ENCODE peak calls at places on chromosomes 4 and X, in eight cellular contexts. One of them, this sample, is unnamed.

GRCh38 chr4:153112071-153112460 is 92.2 kb upstream of the TRIM2 start:
- DNase-seq in body of pancreas: no peak
- DNase-seq in endothelial cell of umbilical vein: no peak
- DNase-seq in adipocyte: no peak
- DNase-seq in psoas muscle: no peak
- DNase-seq in ACHN: no peak
- DNase-seq in mesenchymal stem cell: no peak
- DNase-seq in Daoy: no peak
- DNase-seq in this sample: peak; percentile 23

GRCh38 chr4:114136067-114136466 is 156.6 kb upstream of the ARSJ start:
- DNase-seq in mesenchymal stem cell: no peak
- DNase-seq in psoas muscle: no peak
- DNase-seq in body of pancreas: no peak
- DNase-seq in ACHN: no peak
- DNase-seq in adipocyte: no peak
- DNase-seq in endothelial cell of umbilical vein: peak; percentile 46
- DNase-seq in Daoy: no peak
- DNase-seq in this sample: no peak

GRCh38 chr4:41143721-41144379 is 70.5 kb downstream of the APBB2 start:
- DNase-seq in adipocyte: peak; percentile 80
- DNase-seq in ACHN: peak; percentile 47
- DNase-seq in body of pancreas: no peak
- DNase-seq in mesenchymal stem cell: peak; percentile 51
- DNase-seq in Daoy: peak; percentile 45
- DNase-seq in psoas muscle: no peak
- DNase-seq in endothelial cell of umbilical vein: peak; percentile 47
- DNase-seq in this sample: no peak

GRCh38 chrX:276588-277171 is 4.5 kb upstream of the PLCXD1 start:
- DNase-seq in adipocyte: peak; percentile 75
- DNase-seq in psoas muscle: no peak
- DNase-seq in Daoy: peak; percentile 13
- DNase-seq in ACHN: peak; percentile 6
- DNase-seq in body of pancreas: peak; percentile 67
- DNase-seq in endothelial cell of umbilical vein: no peak
- DNase-seq in mesenchymal stem cell: peak; percentile 80
- DNase-seq in this sample: no peak

GRCh38 chrX:71911731-71912050 is 1.0 kb downstream of the NHSL2 start:
- DNase-seq in psoas muscle: no peak
- DNase-seq in mesenchymal stem cell: peak; percentile 30
- DNase-seq in adipocyte: peak; percentile 32
- DNase-seq in ACHN: no peak
- DNase-seq in Daoy: peak; percentile 33
- DNase-seq in endothelial cell of umbilical vein: no peak
- DNase-seq in body of pancreas: peak; percentile 17
- DNase-seq in this sample: no peak

GRCh38 chrX:150984164-150984824 is 1.2 kb downstream of the HMGB3 start:
- DNase-seq in body of pancreas: no peak
- DNase-seq in adipocyte: peak; percentile 39
- DNase-seq in mesenchymal stem cell: no peak
- DNase-seq in psoas muscle: no peak
- DNase-seq in ACHN: no peak
- DNase-seq in endothelial cell of umbilical vein: no peak
- DNase-seq in Daoy: peak; percentile 2
- DNase-seq in this sample: no peak

GRCh38 chr4:105389167-105389566 is 84.7 kb downstream of the PPA2 start:
- DNase-seq in psoas muscle: no peak
- DNase-seq in ACHN: no peak
- DNase-seq in endothelial cell of umbilical vein: no peak
- DNase-seq in mesenchymal stem cell: no peak
- DNase-seq in Daoy: no peak
- DNase-seq in body of pancreas: no peak
- DNase-seq in adipocyte: peak; percentile 31
- DNase-seq in this sample: no peak

GRCh38 chrX:17944833-17945497 is 83.9 kb upstream of the RAI2 start:
- DNase-seq in adipocyte: peak; percentile 2
- DNase-seq in psoas muscle: no peak
- DNase-seq in body of pancreas: no peak
- DNase-seq in endothelial cell of umbilical vein: peak; percentile 1
- DNase-seq in mesenchymal stem cell: no peak
- DNase-seq in ACHN: peak; percentile 5
- DNase-seq in Daoy: no peak
- DNase-seq in this sample: no peak

GRCh38 chrX:152907084-152907651 is 9.3 kb downstream of the ZNF185 start:
- DNase-seq in endothelial cell of umbilical vein: no peak
- DNase-seq in adipocyte: no peak
- DNase-seq in psoas muscle: peak; percentile 26
- DNase-seq in mesenchymal stem cell: peak; percentile 88
- DNase-seq in Daoy: no peak
- DNase-seq in body of pancreas: no peak
- DNase-seq in ACHN: no peak
- DNase-seq in this sample: peak; percentile 12